ENCODE peak calls at places on chromosome X, in five cellular contexts. One of them, this sample, is unnamed.

GRCh38 chrX:45709381-45709780 is 508.7 kb upstream of the DIPK2B start:
- DNase-seq in stimulated activated CD8-positive, alpha-beta memory T cell treated with anti-CD3 and anti-CD28 coated beads, Interleukin-7, amount 100 ng/mL, for 24 hours: no peak
- DNase-seq in choroid plexus epithelial cell: no peak
- DNase-seq in activated CD4-positive, alpha-beta T cell treated with anti-CD3 and anti-CD28 coated beads, Interleukin-2, amount 50 U/mL, for 1 hour: no peak
- DNase-seq in progenitor cell of endocrine pancreas: no peak
- DNase-seq in this sample: no peak

GRCh38 chrX:154477891-154478477 is 1.1 kb downstream of the LAGE3 start:
- DNase-seq in progenitor cell of endocrine pancreas: no peak
- DNase-seq in choroid plexus epithelial cell: no peak
- DNase-seq in activated CD4-positive, alpha-beta T cell treated with anti-CD3 and anti-CD28 coated beads, Interleukin-2, amount 50 U/mL, for 1 hour: no peak
- DNase-seq in stimulated activated CD8-positive, alpha-beta memory T cell treated with anti-CD3 and anti-CD28 coated beads, Interleukin-7, amount 100 ng/mL, for 24 hours: no peak
- DNase-seq in this sample: no peak

GRCh38 chrX:134520860-134521390 is 61.0 kb downstream of the HPRT1 start:
- DNase-seq in choroid plexus epithelial cell: peak
- DNase-seq in activated CD4-positive, alpha-beta T cell treated with anti-CD3 and anti-CD28 coated beads, Interleukin-2, amount 50 U/mL, for 1 hour: no peak
- DNase-seq in progenitor cell of endocrine pancreas: no peak
- DNase-seq in stimulated activated CD8-positive, alpha-beta memory T cell treated with anti-CD3 and anti-CD28 coated beads, Interleukin-7, amount 100 ng/mL, for 24 hours: no peak
- DNase-seq in this sample: no peak

GRCh38 chrX:50158616-50159015 is 42.2 kb downstream of the AKAP4 start:
- DNase-seq in stimulated activated CD8-positive, alpha-beta memory T cell treated with anti-CD3 and anti-CD28 coated beads, Interleukin-7, amount 100 ng/mL, for 24 hours: no peak
- DNase-seq in progenitor cell of endocrine pancreas: no peak
- DNase-seq in choroid plexus epithelial cell: no peak
- DNase-seq in activated CD4-positive, alpha-beta T cell treated with anti-CD3 and anti-CD28 coated beads, Interleukin-2, amount 50 U/mL, for 1 hour: no peak
- DNase-seq in this sample: no peak

GRCh38 chrX:153669174-153669890 is 4.3 kb downstream of the PNCK start:
- DNase-seq in stimulated activated CD8-positive, alpha-beta memory T cell treated with anti-CD3 and anti-CD28 coated beads, Interleukin-7, amount 100 ng/mL, for 24 hours: no peak
- DNase-seq in activated CD4-positive, alpha-beta T cell treated with anti-CD3 and anti-CD28 coated beads, Interleukin-2, amount 50 U/mL, for 1 hour: peak
- DNase-seq in choroid plexus epithelial cell: peak
- DNase-seq in progenitor cell of endocrine pancreas: peak
- DNase-seq in this sample: peak

GRCh38 chrX:16589211-16589610 is 60.7 kb upstream of the S100G start:
- DNase-seq in activated CD4-positive, alpha-beta T cell treated with anti-CD3 and anti-CD28 coated beads, Interleukin-2, amount 50 U/mL, for 1 hour: no peak
- DNase-seq in progenitor cell of endocrine pancreas: no peak
- DNase-seq in choroid plexus epithelial cell: peak
- DNase-seq in stimulated activated CD8-positive, alpha-beta memory T cell treated with anti-CD3 and anti-CD28 coated beads, Interleukin-7, amount 100 ng/mL, for 24 hours: no peak
- DNase-seq in this sample: no peak

GRCh38 chrX:101931494-101932248 is at the start of gene ZMAT1:
- DNase-seq in choroid plexus epithelial cell: peak
- DNase-seq in progenitor cell of endocrine pancreas: peak
- DNase-seq in stimulated activated CD8-positive, alpha-beta memory T cell treated with anti-CD3 and anti-CD28 coated beads, Interleukin-7, amount 100 ng/mL, for 24 hours: peak
- DNase-seq in activated CD4-positive, alpha-beta T cell treated with anti-CD3 and anti-CD28 coated beads, Interleukin-2, amount 50 U/mL, for 1 hour: peak
- DNase-seq in this sample: peak

GRCh38 chrX:42615161-42615563 is 162.8 kb downstream of the PPP1R2C start:
- DNase-seq in progenitor cell of endocrine pancreas: no peak
- DNase-seq in activated CD4-positive, alpha-beta T cell treated with anti-CD3 and anti-CD28 coated beads, Interleukin-2, amount 50 U/mL, for 1 hour: no peak
- DNase-seq in stimulated activated CD8-positive, alpha-beta memory T cell treated with anti-CD3 and anti-CD28 coated beads, Interleukin-7, amount 100 ng/mL, for 24 hours: no peak
- DNase-seq in choroid plexus epithelial cell: no peak
- DNase-seq in this sample: no peak

GRCh38 chrX:38346150-38346549 is 6.3 kb upstream of the OTC start:
- DNase-seq in choroid plexus epithelial cell: no peak
- DNase-seq in activated CD4-positive, alpha-beta T cell treated with anti-CD3 and anti-CD28 coated beads, Interleukin-2, amount 50 U/mL, for 1 hour: no peak
- DNase-seq in progenitor cell of endocrine pancreas: no peak
- DNase-seq in stimulated activated CD8-positive, alpha-beta memory T cell treated with anti-CD3 and anti-CD28 coated beads, Interleukin-7, amount 100 ng/mL, for 24 hours: no peak
- DNase-seq in this sample: no peak

GRCh38 chrX:41384041-41384705 is 50.2 kb downstream of the DDX3X start:
- DNase-seq in progenitor cell of endocrine pancreas: no peak
- DNase-seq in choroid plexus epithelial cell: peak
- DNase-seq in activated CD4-positive, alpha-beta T cell treated with anti-CD3 and anti-CD28 coated beads, Interleukin-2, amount 50 U/mL, for 1 hour: peak
- DNase-seq in stimulated activated CD8-positive, alpha-beta memory T cell treated with anti-CD3 and anti-CD28 coated beads, Interleukin-7, amount 100 ng/mL, for 24 hours: no peak
- DNase-seq in this sample: no peak

GRCh38 chrX:124860736-124861135 is 458.9 kb upstream of the TEX13C start:
- DNase-seq in activated CD4-positive, alpha-beta T cell treated with anti-CD3 and anti-CD28 coated beads, Interleukin-2, amount 50 U/mL, for 1 hour: no peak
- DNase-seq in progenitor cell of endocrine pancreas: no peak
- DNase-seq in stimulated activated CD8-positive, alpha-beta memory T cell treated with anti-CD3 and anti-CD28 coated beads, Interleukin-7, amount 100 ng/mL, for 24 hours: no peak
- DNase-seq in choroid plexus epithelial cell: no peak
- DNase-seq in this sample: no peak

GRCh38 chrX:107025538-107025937 is 25.5 kb upstream of the MORC4 start:
- DNase-seq in progenitor cell of endocrine pancreas: no peak
- DNase-seq in choroid plexus epithelial cell: peak
- DNase-seq in activated CD4-positive, alpha-beta T cell treated with anti-CD3 and anti-CD28 coated beads, Interleukin-2, amount 50 U/mL, for 1 hour: no peak
- DNase-seq in stimulated activated CD8-positive, alpha-beta memory T cell treated with anti-CD3 and anti-CD28 coated beads, Interleukin-7, amount 100 ng/mL, for 24 hours: no peak
- DNase-seq in this sample: no peak

GRCh38 chrX:132676561-132677186 is 187.8 kb upstream of the MBNL3 start:
- DNase-seq in progenitor cell of endocrine pancreas: no peak
- DNase-seq in activated CD4-positive, alpha-beta T cell treated with anti-CD3 and anti-CD28 coated beads, Interleukin-2, amount 50 U/mL, for 1 hour: no peak
- DNase-seq in stimulated activated CD8-positive, alpha-beta memory T cell treated with anti-CD3 and anti-CD28 coated beads, Interleukin-7, amount 100 ng/mL, for 24 hours: no peak
- DNase-seq in choroid plexus epithelial cell: peak
- DNase-seq in this sample: no peak

GRCh38 chrX:134622056-134622812 is 36.0 kb downstream of the PLAC1 start:
- DNase-seq in choroid plexus epithelial cell: peak
- DNase-seq in stimulated activated CD8-positive, alpha-beta memory T cell treated with anti-CD3 and anti-CD28 coated beads, Interleukin-7, amount 100 ng/mL, for 24 hours: no peak
- DNase-seq in progenitor cell of endocrine pancreas: no peak
- DNase-seq in activated CD4-positive, alpha-beta T cell treated with anti-CD3 and anti-CD28 coated beads, Interleukin-2, amount 50 U/mL, for 1 hour: no peak
- DNase-seq in this sample: no peak

GRCh38 chrX:129665916-129666644 is 11.3 kb upstream of the APLN start:
- DNase-seq in progenitor cell of endocrine pancreas: no peak
- DNase-seq in choroid plexus epithelial cell: peak
- DNase-seq in activated CD4-positive, alpha-beta T cell treated with anti-CD3 and anti-CD28 coated beads, Interleukin-2, amount 50 U/mL, for 1 hour: no peak
- DNase-seq in stimulated activated CD8-positive, alpha-beta memory T cell treated with anti-CD3 and anti-CD28 coated beads, Interleukin-7, amount 100 ng/mL, for 24 hours: no peak
- DNase-seq in this sample: no peak

GRCh38 chrX:97039363-97040029 is 155.8 kb downstream of the RPA4 start:
- DNase-seq in choroid plexus epithelial cell: peak
- DNase-seq in stimulated activated CD8-positive, alpha-beta memory T cell treated with anti-CD3 and anti-CD28 coated beads, Interleukin-7, amount 100 ng/mL, for 24 hours: no peak
- DNase-seq in activated CD4-positive, alpha-beta T cell treated with anti-CD3 and anti-CD28 coated beads, Interleukin-2, amount 50 U/mL, for 1 hour: no peak
- DNase-seq in progenitor cell of endocrine pancreas: no peak
- DNase-seq in this sample: no peak